ENCODE peak calls at places on chromosomes 11 and 22, in nine cellular contexts. A is cardiac fibroblast, H is astrocyte of the spinal cord, G is body of pancreas, U is heart right ventricle, M is PC-3, P is tibial artery, O is BE2C, R is heart left ventricle. Q is an unnamed sample.

GRCh38 chr11:12042215-12042676 is 33.8 kb upstream of the DKK3 start:
- DNase-seq in R (no peak), A (peak), M (peak), O (no peak), H (peak), P (no peak), U (no peak), G (no peak), Q (peak)

GRCh38 chr11:122192634-122193245 is 76.7 kb upstream of the BLID start:
- DNase-seq in U (no peak), O (no peak), H (peak), G (no peak), M (peak), A (peak), P (no peak), R (no peak), Q (no peak)

GRCh38 chr11:64436025-64436424 is 77.1 kb downstream of the RPS6KA4 start:
- DNase-seq in U (no peak), P (no peak), O (no peak), R (no peak), G (no peak), A (peak), H (no peak), M (peak), Q (no peak)

GRCh38 chr11:43718373-43718772 is 37.8 kb downstream of the HSD17B12 start:
- DNase-seq in M (no peak), G (no peak), H (no peak), U (no peak), P (no peak), A (no peak), R (no peak), O (no peak), Q (no peak)

GRCh38 chr11:69878144-69878883 is 59.1 kb upstream of the FGF3 start:
- DNase-seq in H (no peak), A (no peak), R (no peak), G (no peak), O (no peak), U (no peak), M (no peak), P (no peak), Q (no peak)

GRCh38 chr11:44943118-44943517 is 7.6 kb downstream of the TP53I11 start:
- DNase-seq in G (peak), A (no peak), R (no peak), P (peak), M (no peak), O (no peak), U (no peak), H (no peak), Q (no peak)

GRCh38 chr22:37896181-37896592 is 9.9 kb upstream of the MICALL1 start:
- DNase-seq in G (no peak), R (no peak), P (no peak), A (peak), H (no peak), M (peak), O (no peak), U (no peak), Q (no peak)

GRCh38 chr22:40747361-40747760 is 68.1 kb downstream of the MCHR1 start:
- DNase-seq in M (no peak), R (no peak), A (no peak), U (no peak), G (no peak), O (no peak), H (no peak), P (no peak), Q (no peak)

GRCh38 chr11:78145511-78146030 is 6.1 kb upstream of the ALG8 start:
- DNase-seq in G (no peak), P (no peak), A (no peak), M (no peak), H (no peak), U (no peak), R (no peak), O (no peak), Q (no peak)

GRCh38 chr11:86487670-86488069 is 113.0 kb downstream of the CCDC81 start:
- DNase-seq in P (no peak), M (no peak), U (no peak), G (no peak), H (no peak), O (no peak), R (no peak), A (no peak), Q (no peak)

GRCh38 chr11:78570031-78570430 is 4.6 kb downstream of the NARS2 start:
- DNase-seq in M (no peak), R (no peak), H (no peak), U (no peak), G (no peak), A (no peak), O (no peak), P (no peak), Q (no peak)

GRCh38 chr11:96307748-96308133 is 35.3 kb downstream of the MAML2 start:
- DNase-seq in U (no peak), P (no peak), H (peak), R (no peak), G (no peak), O (peak), A (peak), M (peak), Q (no peak)

GRCh38 chr11:31340903-31341572 is 28.5 kb downstream of the DCDC1 start:
- DNase-seq in P (no peak), R (no peak), A (peak), M (peak), G (peak), H (peak), O (peak), U (no peak), Q (no peak)

GRCh38 chr22:31659246-31659645 is 2.8 kb downstream of the PISD start:
- DNase-seq in M (no peak), O (no peak), H (no peak), G (no peak), U (no peak), A (no peak), P (no peak), R (no peak), Q (no peak)

GRCh38 chr11:26365284-26365683 is 33.4 kb downstream of the ANO3 start:
- DNase-seq in O (no peak), R (no peak), U (no peak), G (no peak), P (no peak), A (no peak), H (no peak), M (no peak), Q (no peak)

GRCh38 chr11:104899226-104899625 is 966 bp upstream of the CASP12 start:
- DNase-seq in U (no peak), M (no peak), O (no peak), A (no peak), P (no peak), R (no peak), H (no peak), G (no peak), Q (no peak)

GRCh38 chr11:134270250-134270714 is 5.9 kb upstream of the GLB1L3 start:
- DNase-seq in R (no peak), U (no peak), P (no peak), M (peak), G (no peak), A (peak), O (no peak), H (no peak), Q (no peak)

GRCh38 chr11:103326070-103326794 is 217.0 kb downstream of the DYNC2H1 start:
- DNase-seq in G (peak), A (peak), O (peak), P (peak), M (peak), H (peak), U (no peak), R (peak), Q (peak)

GRCh38 chr11:118157186-118157895 is 4.7 kb upstream of the SCN4B start:
- DNase-seq in P (no peak), H (no peak), U (no peak), M (no peak), G (no peak), R (no peak), A (no peak), O (no peak), Q (no peak)

GRCh38 chr22:44133901-44134511 is 46.7 kb upstream of the PARVG start:
- DNase-seq in O (no peak), R (peak), U (no peak), G (peak), H (peak), M (no peak), A (peak), P (peak), Q (no peak)

GRCh38 chr22:46905415-46905814 is 143.0 kb downstream of the TBC1D22A start:
- DNase-seq in A (no peak), M (no peak), U (no peak), P (no peak), G (no peak), H (no peak), R (no peak), O (no peak), Q (no peak)

GRCh38 chr22:46902436-46902835 is 140.0 kb downstream of the TBC1D22A start:
- DNase-seq in U (no peak), M (no peak), O (no peak), P (no peak), G (no peak), A (no peak), H (no peak), R (no peak), Q (no peak)

GRCh38 chr22:46905834-46906233 is 143.4 kb downstream of the TBC1D22A start:
- DNase-seq in H (no peak), P (no peak), A (no peak), R (no peak), M (no peak), U (no peak), G (no peak), O (no peak), Q (no peak)

GRCh38 chr22:46900549-46900948 is 138.1 kb downstream of the TBC1D22A start:
- DNase-seq in U (no peak), P (no peak), M (no peak), A (no peak), G (no peak), H (no peak), O (no peak), R (no peak), Q (no peak)

GRCh38 chr22:46902998-46903916 is 140.8 kb downstream of the TBC1D22A start:
- DNase-seq in P (no peak), H (no peak), G (no peak), U (no peak), R (no peak), A (no peak), O (no peak), M (no peak), Q (no peak)
- TF ChIP-seq CTCF in P (no peak), H (no peak), G (no peak), U (no peak), R (no peak), A (no peak), O (no peak), M (no peak), Q (no peak)

DNA sequence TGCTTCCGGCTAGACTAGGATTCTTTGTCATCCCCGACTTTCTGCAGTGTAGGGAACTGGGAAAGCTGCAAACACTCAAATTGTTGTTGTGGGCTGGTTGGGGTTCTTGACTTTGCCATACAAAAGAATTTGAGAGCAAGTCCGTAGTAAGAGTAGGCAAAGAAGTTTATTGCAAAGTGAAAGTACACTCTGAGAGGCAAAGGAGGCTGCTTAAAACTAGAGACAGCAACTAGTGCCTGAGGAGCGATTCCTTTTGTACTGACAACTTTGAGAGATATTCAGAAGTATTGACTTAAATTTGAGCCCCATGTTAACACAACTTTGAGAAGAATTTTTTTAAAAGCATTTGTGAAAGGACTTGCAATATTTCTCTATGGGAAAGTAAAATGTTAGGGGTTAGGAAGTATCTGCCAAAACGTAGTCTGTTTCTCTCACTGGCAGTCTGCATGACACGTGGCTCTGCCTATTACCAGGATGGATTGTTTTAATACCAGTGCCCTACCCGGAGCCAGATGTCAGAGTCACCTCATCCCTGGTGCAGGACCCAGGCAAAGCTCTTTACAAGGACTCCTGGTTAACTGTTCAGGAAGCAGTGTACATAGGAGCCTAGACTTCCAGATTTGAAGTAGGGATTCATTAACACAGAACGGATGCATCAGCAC is 85.0 kb upstream of the CLPB start:
- DNase-seq in M (no peak), U (no peak), H (no peak), O (peak), G (no peak), R (no peak), A (peak), P (no peak), Q (no peak)
- H3K4me3 ChIP-seq in M (peak), U (peak), H (no peak), O (no peak), G (no peak), R (peak), A (no peak), P (peak), Q (peak)

GRCh38 chr22:21449531-21450319 is 17.5 kb upstream of the TMEM191C start:
- DNase-seq in P (peak), M (no peak), H (no peak), O (peak), R (no peak), U (no peak), A (no peak), G (no peak), Q (no peak)

GRCh38 chr22:21450320-21450831 is 16.8 kb upstream of the TMEM191C start:
- DNase-seq in A (no peak), U (no peak), G (no peak), H (no peak), P (no peak), M (no peak), R (no peak), O (peak), Q (no peak)

GRCh38 chr22:21448627-21449416 is 18.4 kb upstream of the TMEM191C start:
- DNase-seq in U (no peak), G (peak), A (no peak), R (no peak), M (no peak), O (no peak), P (no peak), H (no peak), Q (no peak)

GRCh38 chr22:21450858-21451331 is 16.3 kb upstream of the TMEM191C start:
- DNase-seq in H (no peak), O (peak), M (no peak), A (no peak), U (peak), R (no peak), G (no peak), P (no peak), Q (no peak)

DNA sequence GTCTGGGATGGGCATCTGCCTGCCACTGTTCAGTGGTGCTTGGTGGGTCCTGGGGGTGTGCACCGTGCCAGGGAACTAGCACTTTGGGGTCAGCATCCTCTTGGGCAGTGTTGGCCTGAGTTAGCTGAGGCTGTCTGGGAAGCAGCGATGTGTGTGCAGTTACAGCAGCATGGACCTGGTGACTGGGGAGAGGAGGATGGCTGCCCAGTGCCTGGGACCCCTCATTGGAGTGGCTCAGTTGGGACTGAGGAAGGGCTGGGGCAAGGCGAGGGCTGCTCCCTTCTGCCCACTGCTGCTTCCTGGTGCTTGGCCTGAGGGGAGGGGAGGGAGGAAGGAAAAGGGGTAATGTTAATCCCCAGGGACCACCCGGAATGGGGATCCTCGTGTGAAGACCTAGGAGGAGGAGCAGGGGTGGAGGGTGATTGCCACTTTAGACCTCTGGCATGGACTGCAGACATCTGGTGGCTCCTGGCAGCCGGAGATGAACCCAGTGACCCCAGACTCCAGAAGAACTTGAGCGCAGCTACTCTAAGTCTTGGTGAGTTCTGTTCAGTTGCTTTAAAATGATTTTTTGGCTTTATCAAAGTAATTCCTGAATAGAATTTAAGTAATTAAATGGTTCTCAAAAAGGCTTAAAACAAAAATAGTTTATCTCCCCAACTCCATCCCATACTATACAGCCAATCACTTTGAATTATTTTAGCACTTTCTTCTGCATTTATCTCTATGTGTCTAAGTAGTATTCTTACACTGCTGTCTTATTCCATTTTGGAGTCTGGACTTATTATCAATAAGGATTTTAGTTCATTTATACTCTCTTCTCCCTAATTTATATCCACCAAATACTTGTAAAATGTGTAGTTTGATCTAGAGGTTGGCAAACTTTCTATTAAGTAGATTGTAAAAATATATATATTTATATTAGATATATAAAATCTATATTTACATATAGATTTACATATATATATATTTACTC is 15.4 kb upstream of the TMEM191C start:
- DNase-seq in M (no peak), H (no peak), G (no peak), P (no peak), O (no peak), U (no peak), A (no peak), R (no peak), Q (no peak)
- TF ChIP-seq CTCF in M (no peak), H (no peak), G (no peak), P (no peak), O (no peak), U (no peak), A (no peak), R (no peak), Q (no peak)

DNA sequence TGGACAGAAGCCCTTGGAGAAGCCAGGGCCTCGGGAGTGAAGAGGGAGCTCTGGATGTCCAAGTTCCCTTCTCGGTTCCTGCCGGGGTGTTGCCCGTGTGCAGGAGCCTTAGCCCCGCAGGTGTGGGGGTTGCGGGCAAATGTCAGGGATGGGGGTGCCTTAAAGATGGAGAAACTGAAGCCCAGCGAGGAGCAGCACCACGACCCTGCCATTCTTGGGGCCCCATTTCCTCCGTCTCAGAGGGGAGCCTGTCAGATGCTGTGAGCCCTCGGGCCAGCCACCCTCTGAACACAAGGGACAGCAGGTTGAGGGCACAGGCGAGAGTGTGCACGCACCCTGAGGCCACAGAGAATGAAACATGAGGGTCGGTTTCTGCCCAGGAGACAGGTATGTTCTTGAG is 6.3 kb downstream of the OSBPL5 start:
- DNase-seq in M (no peak), A (no peak), H (no peak), R (no peak), O (no peak), G (peak), U (peak), P (peak), Q (no peak)
- H3K4me3 ChIP-seq in M (no peak), A (no peak), H (no peak), R (no peak), O (no peak), G (no peak), U (no peak), P (peak), Q (no peak)

Q was measured in epithelial cell of proximal tubule.